ENCODE peak calls at places on chromosomes 11 and 22, in ten cellular contexts. One of them, this sample, is unnamed.

GRCh38 chr11:2304156-2305139 is 2.6 kb downstream of the TSPAN32 start:
- DNase-seq in activated CD4-positive, alpha-beta T cell treated with anti-CD3 and anti-CD28 coated beads for 24 hours: no peak
- DNase-seq in stimulated activated CD4-positive, alpha-beta T cell treated with anti-CD3 and anti-CD28 coated beads, Interleukin-15, amount 100 ng/mL, for 24 hours: no peak
- DNase-seq in Calu3: no peak
- DNase-seq in NCI-H1092: no peak
- DNase-seq in NCI-H510A treated with DMSO at 0.1 percent for 48 hours: no peak
- DNase-seq in NCI-H774: no peak
- DNase-seq in CD8-positive, alpha-beta memory T cell: no peak
- DNase-seq in ELR: no peak
- DNase-seq in NCI-H187: no peak
- DNase-seq in this sample: no peak

GRCh38 chr11:88377151-88377550 is 39.6 kb upstream of the CTSC start:
- DNase-seq in activated CD4-positive, alpha-beta T cell treated with anti-CD3 and anti-CD28 coated beads for 24 hours: no peak
- DNase-seq in stimulated activated CD4-positive, alpha-beta T cell treated with anti-CD3 and anti-CD28 coated beads, Interleukin-15, amount 100 ng/mL, for 24 hours: no peak
- DNase-seq in Calu3: no peak
- DNase-seq in NCI-H1092: no peak
- DNase-seq in NCI-H510A treated with DMSO at 0.1 percent for 48 hours: no peak
- DNase-seq in NCI-H774: no peak
- DNase-seq in CD8-positive, alpha-beta memory T cell: no peak
- DNase-seq in ELR: no peak
- DNase-seq in NCI-H187: no peak
- DNase-seq in this sample: no peak

GRCh38 chr11:57644748-57645715 is 4.7 kb downstream of the YPEL4 start:
- DNase-seq in activated CD4-positive, alpha-beta T cell treated with anti-CD3 and anti-CD28 coated beads for 24 hours: peak; percentile 84
- DNase-seq in stimulated activated CD4-positive, alpha-beta T cell treated with anti-CD3 and anti-CD28 coated beads, Interleukin-15, amount 100 ng/mL, for 24 hours: peak; percentile 90
- DNase-seq in Calu3: peak; percentile 88
- DNase-seq in NCI-H1092: peak; percentile 68
- DNase-seq in NCI-H510A treated with DMSO at 0.1 percent for 48 hours: peak; percentile 54
- DNase-seq in NCI-H774: peak; percentile 40
- DNase-seq in CD8-positive, alpha-beta memory T cell: peak; percentile 74
- DNase-seq in ELR: peak; percentile 81
- DNase-seq in NCI-H187: peak; percentile 38
- DNase-seq in this sample: peak; percentile 73

GRCh38 chr11:85772700-85773099 is 38.2 kb downstream of the SYTL2 start:
- DNase-seq in activated CD4-positive, alpha-beta T cell treated with anti-CD3 and anti-CD28 coated beads for 24 hours: no peak
- DNase-seq in stimulated activated CD4-positive, alpha-beta T cell treated with anti-CD3 and anti-CD28 coated beads, Interleukin-15, amount 100 ng/mL, for 24 hours: no peak
- DNase-seq in Calu3: no peak
- DNase-seq in NCI-H1092: no peak
- DNase-seq in NCI-H510A treated with DMSO at 0.1 percent for 48 hours: no peak
- DNase-seq in NCI-H774: no peak
- DNase-seq in CD8-positive, alpha-beta memory T cell: no peak
- DNase-seq in ELR: no peak
- DNase-seq in NCI-H187: no peak
- DNase-seq in this sample: no peak

GRCh38 chr22:25509391-25509791 is 55.1 kb upstream of the GRK3 start:
- DNase-seq in activated CD4-positive, alpha-beta T cell treated with anti-CD3 and anti-CD28 coated beads for 24 hours: no peak
- DNase-seq in stimulated activated CD4-positive, alpha-beta T cell treated with anti-CD3 and anti-CD28 coated beads, Interleukin-15, amount 100 ng/mL, for 24 hours: no peak
- DNase-seq in Calu3: no peak
- DNase-seq in NCI-H1092: no peak
- DNase-seq in NCI-H510A treated with DMSO at 0.1 percent for 48 hours: no peak
- DNase-seq in NCI-H774: no peak
- DNase-seq in CD8-positive, alpha-beta memory T cell: no peak
- DNase-seq in ELR: no peak
- DNase-seq in NCI-H187: no peak
- DNase-seq in this sample: no peak

GRCh38 chr11:120363436-120363835 is 27.2 kb downstream of the ARHGEF12 start:
- DNase-seq in activated CD4-positive, alpha-beta T cell treated with anti-CD3 and anti-CD28 coated beads for 24 hours: no peak
- DNase-seq in stimulated activated CD4-positive, alpha-beta T cell treated with anti-CD3 and anti-CD28 coated beads, Interleukin-15, amount 100 ng/mL, for 24 hours: no peak
- DNase-seq in Calu3: no peak
- DNase-seq in NCI-H1092: no peak
- DNase-seq in NCI-H510A treated with DMSO at 0.1 percent for 48 hours: no peak
- DNase-seq in NCI-H774: no peak
- DNase-seq in CD8-positive, alpha-beta memory T cell: no peak
- DNase-seq in ELR: no peak
- DNase-seq in NCI-H187: no peak
- DNase-seq in this sample: no peak

GRCh38 chr11:97751405-97751804 is 1269.3 kb upstream of the CNTN5 start:
- DNase-seq in activated CD4-positive, alpha-beta T cell treated with anti-CD3 and anti-CD28 coated beads for 24 hours: no peak
- DNase-seq in stimulated activated CD4-positive, alpha-beta T cell treated with anti-CD3 and anti-CD28 coated beads, Interleukin-15, amount 100 ng/mL, for 24 hours: no peak
- DNase-seq in Calu3: no peak
- DNase-seq in NCI-H1092: peak; percentile 93
- DNase-seq in NCI-H510A treated with DMSO at 0.1 percent for 48 hours: no peak
- DNase-seq in NCI-H774: peak; percentile 89
- DNase-seq in CD8-positive, alpha-beta memory T cell: no peak
- DNase-seq in ELR: no peak
- DNase-seq in NCI-H187: no peak
- DNase-seq in this sample: no peak

GRCh38 chr11:26841818-26842457 is 120.1 kb upstream of the SLC5A12 start:
- DNase-seq in activated CD4-positive, alpha-beta T cell treated with anti-CD3 and anti-CD28 coated beads for 24 hours: no peak
- DNase-seq in stimulated activated CD4-positive, alpha-beta T cell treated with anti-CD3 and anti-CD28 coated beads, Interleukin-15, amount 100 ng/mL, for 24 hours: no peak
- DNase-seq in Calu3: no peak
- DNase-seq in NCI-H1092: no peak
- DNase-seq in NCI-H510A treated with DMSO at 0.1 percent for 48 hours: no peak
- DNase-seq in NCI-H774: no peak
- DNase-seq in CD8-positive, alpha-beta memory T cell: no peak
- DNase-seq in ELR: peak; percentile 4
- DNase-seq in NCI-H187: no peak
- DNase-seq in this sample: no peak

GRCh38 chr11:33898957-33899356 is 7.1 kb upstream of the LMO2 start:
- DNase-seq in activated CD4-positive, alpha-beta T cell treated with anti-CD3 and anti-CD28 coated beads for 24 hours: no peak
- DNase-seq in stimulated activated CD4-positive, alpha-beta T cell treated with anti-CD3 and anti-CD28 coated beads, Interleukin-15, amount 100 ng/mL, for 24 hours: no peak
- DNase-seq in Calu3: no peak
- DNase-seq in NCI-H1092: no peak
- DNase-seq in NCI-H510A treated with DMSO at 0.1 percent for 48 hours: no peak
- DNase-seq in NCI-H774: no peak
- DNase-seq in CD8-positive, alpha-beta memory T cell: no peak
- DNase-seq in ELR: no peak
- DNase-seq in NCI-H187: no peak
- DNase-seq in this sample: no peak

GRCh38 chr11:76062733-76063132 is 143.6 kb downstream of the WNT11 start:
- DNase-seq in activated CD4-positive, alpha-beta T cell treated with anti-CD3 and anti-CD28 coated beads for 24 hours: no peak
- DNase-seq in stimulated activated CD4-positive, alpha-beta T cell treated with anti-CD3 and anti-CD28 coated beads, Interleukin-15, amount 100 ng/mL, for 24 hours: no peak
- DNase-seq in Calu3: no peak
- DNase-seq in NCI-H1092: no peak
- DNase-seq in NCI-H510A treated with DMSO at 0.1 percent for 48 hours: no peak
- DNase-seq in NCI-H774: no peak
- DNase-seq in CD8-positive, alpha-beta memory T cell: no peak
- DNase-seq in ELR: no peak
- DNase-seq in NCI-H187: no peak
- DNase-seq in this sample: no peak

GRCh38 chr11:69700278-69701140 is 3.3 kb downstream of the FGF19 start:
- DNase-seq in activated CD4-positive, alpha-beta T cell treated with anti-CD3 and anti-CD28 coated beads for 24 hours: no peak
- DNase-seq in stimulated activated CD4-positive, alpha-beta T cell treated with anti-CD3 and anti-CD28 coated beads, Interleukin-15, amount 100 ng/mL, for 24 hours: no peak
- DNase-seq in Calu3: peak; percentile 84
- DNase-seq in NCI-H1092: peak; percentile 83
- DNase-seq in NCI-H510A treated with DMSO at 0.1 percent for 48 hours: peak; percentile 60
- DNase-seq in NCI-H774: peak; percentile 71
- DNase-seq in CD8-positive, alpha-beta memory T cell: no peak
- DNase-seq in ELR: peak; percentile 62
- DNase-seq in NCI-H187: no peak
- DNase-seq in this sample: peak; percentile 57

GRCh38 chr11:62370743-62371440 is 33.6 kb downstream of the ASRGL1 start:
- DNase-seq in activated CD4-positive, alpha-beta T cell treated with anti-CD3 and anti-CD28 coated beads for 24 hours: no peak
- DNase-seq in stimulated activated CD4-positive, alpha-beta T cell treated with anti-CD3 and anti-CD28 coated beads, Interleukin-15, amount 100 ng/mL, for 24 hours: peak; percentile 62
- DNase-seq in Calu3: no peak
- DNase-seq in NCI-H1092: no peak
- DNase-seq in NCI-H510A treated with DMSO at 0.1 percent for 48 hours: no peak
- DNase-seq in NCI-H774: no peak
- DNase-seq in CD8-positive, alpha-beta memory T cell: no peak
- DNase-seq in ELR: no peak
- DNase-seq in NCI-H187: no peak
- DNase-seq in this sample: no peak

GRCh38 chr11:121456816-121457431 is 4.2 kb upstream of the SORL1-AS1 start:
- DNase-seq in activated CD4-positive, alpha-beta T cell treated with anti-CD3 and anti-CD28 coated beads for 24 hours: no peak
- DNase-seq in stimulated activated CD4-positive, alpha-beta T cell treated with anti-CD3 and anti-CD28 coated beads, Interleukin-15, amount 100 ng/mL, for 24 hours: no peak
- DNase-seq in Calu3: no peak
- DNase-seq in NCI-H1092: no peak
- DNase-seq in NCI-H510A treated with DMSO at 0.1 percent for 48 hours: no peak
- DNase-seq in NCI-H774: no peak
- DNase-seq in CD8-positive, alpha-beta memory T cell: no peak
- DNase-seq in ELR: no peak
- DNase-seq in NCI-H187: no peak
- DNase-seq in this sample: no peak

GRCh38 chr11:41237386-41237785 is 222.1 kb downstream of the LRRC4C start:
- DNase-seq in activated CD4-positive, alpha-beta T cell treated with anti-CD3 and anti-CD28 coated beads for 24 hours: no peak
- DNase-seq in stimulated activated CD4-positive, alpha-beta T cell treated with anti-CD3 and anti-CD28 coated beads, Interleukin-15, amount 100 ng/mL, for 24 hours: no peak
- DNase-seq in Calu3: no peak
- DNase-seq in NCI-H1092: no peak
- DNase-seq in NCI-H510A treated with DMSO at 0.1 percent for 48 hours: no peak
- DNase-seq in NCI-H774: no peak
- DNase-seq in CD8-positive, alpha-beta memory T cell: no peak
- DNase-seq in ELR: no peak
- DNase-seq in NCI-H187: no peak
- DNase-seq in this sample: no peak

GRCh38 chr22:37326726-37327125 is 44.4 kb downstream of the CYTH4 start:
- DNase-seq in activated CD4-positive, alpha-beta T cell treated with anti-CD3 and anti-CD28 coated beads for 24 hours: no peak
- DNase-seq in stimulated activated CD4-positive, alpha-beta T cell treated with anti-CD3 and anti-CD28 coated beads, Interleukin-15, amount 100 ng/mL, for 24 hours: no peak
- DNase-seq in Calu3: peak; percentile 75
- DNase-seq in NCI-H1092: no peak
- DNase-seq in NCI-H510A treated with DMSO at 0.1 percent for 48 hours: no peak
- DNase-seq in NCI-H774: no peak
- DNase-seq in CD8-positive, alpha-beta memory T cell: no peak
- DNase-seq in ELR: no peak
- DNase-seq in NCI-H187: no peak
- DNase-seq in this sample: no peak

GRCh38 chr22:41048791-41049717 is 43.3 kb upstream of the EP300 start:
- DNase-seq in activated CD4-positive, alpha-beta T cell treated with anti-CD3 and anti-CD28 coated beads for 24 hours: no peak
- DNase-seq in stimulated activated CD4-positive, alpha-beta T cell treated with anti-CD3 and anti-CD28 coated beads, Interleukin-15, amount 100 ng/mL, for 24 hours: no peak
- DNase-seq in Calu3: peak; percentile 33
- DNase-seq in NCI-H1092: no peak
- DNase-seq in NCI-H510A treated with DMSO at 0.1 percent for 48 hours: no peak
- DNase-seq in NCI-H774: no peak
- DNase-seq in CD8-positive, alpha-beta memory T cell: no peak
- DNase-seq in ELR: peak; percentile 82
- DNase-seq in NCI-H187: no peak
- DNase-seq in this sample: peak; percentile 58

GRCh38 chr11:98194611-98195010 is 826.1 kb upstream of the CNTN5 start:
- DNase-seq in activated CD4-positive, alpha-beta T cell treated with anti-CD3 and anti-CD28 coated beads for 24 hours: no peak
- DNase-seq in stimulated activated CD4-positive, alpha-beta T cell treated with anti-CD3 and anti-CD28 coated beads, Interleukin-15, amount 100 ng/mL, for 24 hours: no peak
- DNase-seq in Calu3: no peak
- DNase-seq in NCI-H1092: no peak
- DNase-seq in NCI-H510A treated with DMSO at 0.1 percent for 48 hours: no peak
- DNase-seq in NCI-H774: no peak
- DNase-seq in CD8-positive, alpha-beta memory T cell: no peak
- DNase-seq in ELR: peak; percentile 41
- DNase-seq in NCI-H187: no peak
- DNase-seq in this sample: no peak

GRCh38 chr11:34647131-34647530 is 26.2 kb downstream of the EHF start:
- DNase-seq in activated CD4-positive, alpha-beta T cell treated with anti-CD3 and anti-CD28 coated beads for 24 hours: no peak
- DNase-seq in stimulated activated CD4-positive, alpha-beta T cell treated with anti-CD3 and anti-CD28 coated beads, Interleukin-15, amount 100 ng/mL, for 24 hours: no peak
- DNase-seq in Calu3: no peak
- DNase-seq in NCI-H1092: no peak
- DNase-seq in NCI-H510A treated with DMSO at 0.1 percent for 48 hours: no peak
- DNase-seq in NCI-H774: no peak
- DNase-seq in CD8-positive, alpha-beta memory T cell: no peak
- DNase-seq in ELR: no peak
- DNase-seq in NCI-H187: no peak
- DNase-seq in this sample: no peak

GRCh38 chr11:63019506-63019905 is 3.9 kb upstream of the SLC22A8 start:
- DNase-seq in activated CD4-positive, alpha-beta T cell treated with anti-CD3 and anti-CD28 coated beads for 24 hours: no peak
- DNase-seq in stimulated activated CD4-positive, alpha-beta T cell treated with anti-CD3 and anti-CD28 coated beads, Interleukin-15, amount 100 ng/mL, for 24 hours: no peak
- DNase-seq in Calu3: no peak
- DNase-seq in NCI-H1092: no peak
- DNase-seq in NCI-H510A treated with DMSO at 0.1 percent for 48 hours: no peak
- DNase-seq in NCI-H774: no peak
- DNase-seq in CD8-positive, alpha-beta memory T cell: no peak
- DNase-seq in ELR: no peak
- DNase-seq in NCI-H187: no peak
- DNase-seq in this sample: no peak

GRCh38 chr11:42048141-42048540 is 588.7 kb upstream of the LRRC4C start:
- DNase-seq in activated CD4-positive, alpha-beta T cell treated with anti-CD3 and anti-CD28 coated beads for 24 hours: no peak
- DNase-seq in stimulated activated CD4-positive, alpha-beta T cell treated with anti-CD3 and anti-CD28 coated beads, Interleukin-15, amount 100 ng/mL, for 24 hours: no peak
- DNase-seq in Calu3: no peak
- DNase-seq in NCI-H1092: no peak
- DNase-seq in NCI-H510A treated with DMSO at 0.1 percent for 48 hours: no peak
- DNase-seq in NCI-H774: no peak
- DNase-seq in CD8-positive, alpha-beta memory T cell: no peak
- DNase-seq in ELR: no peak
- DNase-seq in NCI-H187: no peak
- DNase-seq in this sample: no peak

GRCh38 chr22:27866136-27867091 is 52.6 kb downstream of the PITPNB start:
- DNase-seq in activated CD4-positive, alpha-beta T cell treated with anti-CD3 and anti-CD28 coated beads for 24 hours: no peak
- DNase-seq in stimulated activated CD4-positive, alpha-beta T cell treated with anti-CD3 and anti-CD28 coated beads, Interleukin-15, amount 100 ng/mL, for 24 hours: no peak
- DNase-seq in Calu3: no peak
- DNase-seq in NCI-H1092: no peak
- DNase-seq in NCI-H510A treated with DMSO at 0.1 percent for 48 hours: no peak
- DNase-seq in NCI-H774: no peak
- DNase-seq in CD8-positive, alpha-beta memory T cell: no peak
- DNase-seq in ELR: peak; percentile 98
- DNase-seq in NCI-H187: no peak
- DNase-seq in this sample: peak; percentile 33

GRCh38 chr11:58577441-58578135 is 1.3 kb upstream of the ZFP91 start:
- DNase-seq in activated CD4-positive, alpha-beta T cell treated with anti-CD3 and anti-CD28 coated beads for 24 hours: no peak
- DNase-seq in stimulated activated CD4-positive, alpha-beta T cell treated with anti-CD3 and anti-CD28 coated beads, Interleukin-15, amount 100 ng/mL, for 24 hours: peak; percentile 83
- DNase-seq in Calu3: no peak
- DNase-seq in NCI-H1092: peak; percentile 46
- DNase-seq in NCI-H510A treated with DMSO at 0.1 percent for 48 hours: no peak
- DNase-seq in NCI-H774: no peak
- DNase-seq in CD8-positive, alpha-beta memory T cell: peak; percentile 70
- DNase-seq in ELR: peak; percentile 95
- DNase-seq in NCI-H187: no peak
- DNase-seq in this sample: peak; percentile 9

GRCh38 chr11:47204633-47204989 is 10.2 kb upstream of the DDB2 start:
- DNase-seq in activated CD4-positive, alpha-beta T cell treated with anti-CD3 and anti-CD28 coated beads for 24 hours: no peak
- DNase-seq in stimulated activated CD4-positive, alpha-beta T cell treated with anti-CD3 and anti-CD28 coated beads, Interleukin-15, amount 100 ng/mL, for 24 hours: no peak
- DNase-seq in Calu3: no peak
- DNase-seq in NCI-H1092: no peak
- DNase-seq in NCI-H510A treated with DMSO at 0.1 percent for 48 hours: no peak
- DNase-seq in NCI-H774: no peak
- DNase-seq in CD8-positive, alpha-beta memory T cell: no peak
- DNase-seq in ELR: peak; percentile 77
- DNase-seq in NCI-H187: no peak
- DNase-seq in this sample: peak; percentile 64

GRCh38 chr11:77081976-77082836 is 15.4 kb downstream of the CAPN5 start:
- DNase-seq in activated CD4-positive, alpha-beta T cell treated with anti-CD3 and anti-CD28 coated beads for 24 hours: no peak
- DNase-seq in stimulated activated CD4-positive, alpha-beta T cell treated with anti-CD3 and anti-CD28 coated beads, Interleukin-15, amount 100 ng/mL, for 24 hours: no peak
- DNase-seq in Calu3: no peak
- DNase-seq in NCI-H1092: no peak
- DNase-seq in NCI-H510A treated with DMSO at 0.1 percent for 48 hours: no peak
- DNase-seq in NCI-H774: no peak
- DNase-seq in CD8-positive, alpha-beta memory T cell: no peak
- DNase-seq in ELR: no peak
- DNase-seq in NCI-H187: no peak
- DNase-seq in this sample: no peak

GRCh38 chr11:120334894-120335462 is 1.2 kb upstream of the ARHGEF12 start:
- DNase-seq in activated CD4-positive, alpha-beta T cell treated with anti-CD3 and anti-CD28 coated beads for 24 hours: peak; percentile 52
- DNase-seq in stimulated activated CD4-positive, alpha-beta T cell treated with anti-CD3 and anti-CD28 coated beads, Interleukin-15, amount 100 ng/mL, for 24 hours: peak; percentile 61
- DNase-seq in Calu3: peak; percentile 62
- DNase-seq in NCI-H1092: peak; percentile 52
- DNase-seq in NCI-H510A treated with DMSO at 0.1 percent for 48 hours: peak; percentile 87
- DNase-seq in NCI-H774: peak; percentile 89
- DNase-seq in CD8-positive, alpha-beta memory T cell: no peak
- DNase-seq in ELR: peak; percentile 83
- DNase-seq in NCI-H187: peak; percentile 38
- DNase-seq in this sample: peak; percentile 46

GRCh38 chr22:36383110-36383581 is 4.6 kb downstream of the MYH9 start:
- DNase-seq in activated CD4-positive, alpha-beta T cell treated with anti-CD3 and anti-CD28 coated beads for 24 hours: no peak
- DNase-seq in stimulated activated CD4-positive, alpha-beta T cell treated with anti-CD3 and anti-CD28 coated beads, Interleukin-15, amount 100 ng/mL, for 24 hours: peak; percentile 77
- DNase-seq in Calu3: peak; percentile 50
- DNase-seq in NCI-H1092: no peak
- DNase-seq in NCI-H510A treated with DMSO at 0.1 percent for 48 hours: no peak
- DNase-seq in NCI-H774: no peak
- DNase-seq in CD8-positive, alpha-beta memory T cell: peak; percentile 59
- DNase-seq in ELR: peak; percentile 95
- DNase-seq in NCI-H187: no peak
- DNase-seq in this sample: no peak

GRCh38 chr11:73570415-73571114 is 27.3 kb downstream of the FAM168A start:
- DNase-seq in activated CD4-positive, alpha-beta T cell treated with anti-CD3 and anti-CD28 coated beads for 24 hours: no peak
- DNase-seq in stimulated activated CD4-positive, alpha-beta T cell treated with anti-CD3 and anti-CD28 coated beads, Interleukin-15, amount 100 ng/mL, for 24 hours: no peak
- DNase-seq in Calu3: no peak
- DNase-seq in NCI-H1092: no peak
- DNase-seq in NCI-H510A treated with DMSO at 0.1 percent for 48 hours: peak; percentile 15
- DNase-seq in NCI-H774: peak; percentile 16
- DNase-seq in CD8-positive, alpha-beta memory T cell: no peak
- DNase-seq in ELR: peak; percentile 84
- DNase-seq in NCI-H187: peak; percentile 51
- DNase-seq in this sample: no peak

GRCh38 chr11:60498853-60499252 is 6.3 kb downstream of the MS4A12 start:
- DNase-seq in activated CD4-positive, alpha-beta T cell treated with anti-CD3 and anti-CD28 coated beads for 24 hours: no peak
- DNase-seq in stimulated activated CD4-positive, alpha-beta T cell treated with anti-CD3 and anti-CD28 coated beads, Interleukin-15, amount 100 ng/mL, for 24 hours: peak; percentile 9
- DNase-seq in Calu3: no peak
- DNase-seq in NCI-H1092: no peak
- DNase-seq in NCI-H510A treated with DMSO at 0.1 percent for 48 hours: no peak
- DNase-seq in NCI-H774: no peak
- DNase-seq in CD8-positive, alpha-beta memory T cell: no peak
- DNase-seq in ELR: no peak
- DNase-seq in NCI-H187: no peak
- DNase-seq in this sample: no peak